ENCODE peak calls at places on chromosomes 4 and X, in seven cellular contexts. D is GM23248; H is H9; L is SJSA1; I is adrenal gland; T is CD8-positive, alpha-beta memory T cell; B is IMR-90. X is an unnamed sample.

GRCh38 chrX:2576793-2577192 is 76.0 kb upstream of the DHRSX start:
- DNase-seq in B (no peak), D (peak), T (no peak), L (peak), I (no peak), H (no peak), X (no peak)

GRCh38 chrX:20144491-20144890 is 2.9 kb upstream of the EIF1AX start:
- DNase-seq in B (peak), I (no peak), T (no peak), H (no peak), D (peak), L (no peak), X (no peak)

GRCh38 chr4:170047774-170048354 is 21.7 kb upstream of the MFAP3L start:
- DNase-seq in T (peak), L (peak), D (peak), I (peak), H (no peak), B (peak), X (no peak)

GRCh38 chrX:135424469-135424868 is 2.7 kb downstream of the SMIM10L2A start:
- DNase-seq in H (no peak), I (no peak), B (no peak), L (no peak), D (no peak), T (no peak), X (no peak)

GRCh38 chr4:128358231-128358902 is 70.8 kb upstream of the PGRMC2 start:
- DNase-seq in B (peak), L (peak), I (no peak), H (no peak), T (no peak), D (peak), X (no peak)

GRCh38 chr4:150425161-150425560 is 156.8 kb upstream of the MAB21L2 start:
- DNase-seq in D (no peak), H (no peak), T (no peak), B (no peak), L (no peak), I (no peak), X (no peak)

GRCh38 chrX:109872021-109872730 is 130.7 kb upstream of the TMEM164 start:
- DNase-seq in H (no peak), I (no peak), L (no peak), T (no peak), D (peak), B (peak), X (no peak)

GRCh38 chr4:116705466-116705865 is 379.9 kb downstream of the TRAM1L1 start:
- DNase-seq in B (no peak), T (no peak), D (no peak), I (no peak), H (peak), L (no peak), X (no peak)

GRCh38 chr4:88573995-88574394 is 18.3 kb upstream of the HERC3 start:
- DNase-seq in T (no peak), D (peak), H (peak), L (peak), B (peak), I (no peak), X (no peak)

GRCh38 chr4:189858445-189858844 is 82.2 kb upstream of the FRG1 start:
- DNase-seq in I (no peak), H (no peak), B (no peak), L (no peak), D (no peak), T (no peak), X (no peak)

GRCh38 chrX:15356444-15356843 is 21.1 kb upstream of the PIGA start:
- DNase-seq in B (peak), H (no peak), D (peak), T (no peak), I (no peak), L (no peak), X (no peak)

DNA sequence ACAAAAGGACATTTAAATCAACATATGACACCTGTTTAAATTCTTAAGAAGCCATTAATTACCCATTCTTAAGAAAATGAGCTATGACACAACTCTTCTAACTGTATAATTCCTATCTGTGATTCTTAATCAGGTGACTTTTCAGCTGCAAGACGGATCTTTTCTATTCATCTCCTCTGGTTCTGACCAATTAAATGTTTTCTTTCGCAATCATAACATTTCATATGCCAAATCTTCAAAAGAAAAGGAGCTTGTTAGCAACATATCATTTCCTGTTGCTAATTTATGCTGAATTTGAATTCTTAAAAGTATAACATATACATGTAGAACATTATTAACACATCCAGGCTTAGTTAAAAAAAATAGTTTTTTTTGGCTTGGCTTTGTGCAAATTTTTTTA is 62.5 kb downstream of the SEL1L3 start:
- DNase-seq in B (no peak), L (no peak), I (no peak), T (no peak), H (no peak), D (no peak), X (no peak)
- H3K27ac ChIP-seq in B (no peak), L (no peak), I (no peak), T (no peak), H (no peak), D (no peak), X (no peak)

GRCh38 chr4:184450045-184450444 is 24.3 kb downstream of the IRF2 start:
- DNase-seq in B (peak), D (peak), T (no peak), I (no peak), H (no peak), L (peak), X (no peak)
- H3K27ac ChIP-seq in B (peak), D (peak), T (no peak), I (peak), H (no peak), L (peak), X (peak)

GRCh38 chr4:76310683-76311082 is 4.2 kb downstream of the STBD1 start:
- DNase-seq in D (no peak), H (no peak), B (no peak), I (no peak), T (no peak), L (no peak), X (no peak)
- H3K27ac ChIP-seq in D (no peak), H (no peak), B (no peak), I (no peak), T (no peak), L (no peak), X (no peak)

DNA sequence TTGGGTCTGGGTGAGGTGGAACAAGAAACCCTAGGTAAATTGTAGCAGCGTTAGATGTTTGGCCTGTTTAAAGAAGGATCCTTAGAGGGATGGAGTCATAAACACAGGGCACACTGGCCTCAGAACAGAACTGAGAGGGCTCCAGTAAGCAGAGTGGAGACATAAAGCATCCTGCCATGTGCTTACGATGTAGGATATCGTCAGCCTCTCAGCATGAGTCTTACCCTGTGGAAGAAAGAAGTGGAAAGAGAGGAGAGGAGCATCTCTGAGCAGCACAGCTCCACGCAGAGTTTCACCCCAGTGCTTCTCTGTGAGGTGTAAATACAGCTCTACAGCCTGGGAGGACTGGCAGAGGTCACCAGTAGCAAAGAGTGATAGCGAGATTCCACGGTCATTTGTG is 27.8 kb upstream of the SORBS2 start:
- DNase-seq in H (no peak), D (peak), I (no peak), T (no peak), B (peak), L (no peak), X (no peak)
- H3K27ac ChIP-seq in H (peak), D (peak), I (peak), T (no peak), B (peak), L (peak), X (peak)

X was measured in vagina.